ENCODE peak calls at places on chromosomes 11 and 22, in seven cellular contexts. N, F, U, Q, A, Z and X are unnamed samples.

GRCh38 chr11:32817181-32817842 is 12.4 kb upstream of the PRRG4 start:
- DNase-seq in F (no peak), Z (no peak), A (no peak), N (no peak), Q (no peak), U (no peak), X (no peak)

GRCh38 chr11:102204174-102204573 is 93.9 kb downstream of the YAP1 start:
- DNase-seq in U (no peak), F (no peak), N (no peak), Q (no peak), A (no peak), Z (no peak), X (no peak)

GRCh38 chr11:27429740-27430451 is 42.7 kb downstream of the LGR4 start:
- DNase-seq in Q (no peak), N (no peak), Z (no peak), U (no peak), A (peak; percentile 19), F (no peak), X (no peak)

GRCh38 chr11:65055538-65055937 is 2.8 kb downstream of the NAALADL1 start:
- DNase-seq in A (no peak), N (no peak), U (no peak), Q (no peak), F (no peak), Z (no peak), X (no peak)

GRCh38 chr11:3134218-3134621 is 30.9 kb downstream of the OSBPL5 start:
- DNase-seq in Z (no peak), F (no peak), Q (no peak), N (no peak), U (no peak), A (no peak), X (no peak)

GRCh38 chr11:14974021-14974698 is 2.0 kb upstream of the CALCA start:
- DNase-seq in U (no peak), Q (no peak), F (no peak), A (peak; percentile 68), Z (no peak), N (no peak), X (no peak)

GRCh38 chr11:38169286-38169685 is 1571.2 kb upstream of the RAG2 start:
- DNase-seq in U (no peak), A (no peak), Z (no peak), F (no peak), N (no peak), Q (peak; percentile 68), X (no peak)

GRCh38 chr11:121777056-121777455 is 324.3 kb upstream of the SORL1-AS1 start:
- DNase-seq in N (no peak), F (no peak), U (no peak), Z (no peak), Q (no peak), A (no peak), X (no peak)

GRCh38 chr11:68684385-68685356 is at the start of gene GAL:
- DNase-seq in U (no peak), A (peak; percentile 91), F (no peak), Q (no peak), N (no peak), Z (peak; percentile 82), X (peak; percentile 20)

DNA sequence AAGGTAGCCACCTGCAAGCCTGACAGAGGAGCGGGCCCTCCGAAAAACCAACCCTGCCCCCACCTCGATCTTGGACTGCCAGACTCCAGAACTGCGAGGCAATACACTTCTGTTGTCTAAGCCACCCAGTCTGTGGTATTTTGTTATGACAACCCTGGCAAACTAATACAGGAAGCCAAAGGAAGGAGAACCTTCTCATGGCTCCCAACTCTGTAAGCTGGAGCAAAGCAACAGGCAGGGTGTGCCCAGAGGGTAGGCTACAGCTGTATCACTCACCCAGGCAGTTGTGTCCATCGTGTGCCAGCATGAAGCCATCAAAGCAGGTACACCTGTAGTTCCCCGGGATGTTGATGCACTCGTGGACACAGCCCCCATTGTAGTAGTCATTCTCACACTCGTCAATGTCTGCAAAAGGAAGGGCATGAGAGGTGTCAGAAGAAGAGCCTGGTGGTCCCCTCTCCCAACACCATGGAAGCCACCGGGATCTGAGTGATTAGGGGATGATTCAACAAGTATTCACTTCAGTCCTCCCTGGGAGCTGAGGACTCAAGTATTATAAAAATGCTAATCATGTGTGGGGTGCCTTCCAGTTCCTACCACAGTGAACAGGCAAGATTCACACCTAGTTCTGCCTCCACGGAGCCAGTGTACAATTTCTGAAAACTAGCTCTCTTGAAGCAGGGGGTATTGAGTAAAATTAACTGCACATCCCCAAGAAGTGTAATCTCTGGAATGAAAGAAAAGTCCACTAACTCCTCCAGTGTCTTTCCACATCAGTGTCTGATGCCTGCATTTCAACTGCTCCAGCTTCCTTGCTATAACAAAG is 23.3 kb downstream of the SCUBE1 start:
- DNase-seq in Q (no peak), U (no peak), N (no peak), Z (no peak), A (no peak), F (no peak), X (no peak)
- TF ChIP-seq JUND in Q (no peak), U (no peak), N (no peak), Z (no peak), A (no peak), F (no peak), X (no peak)

GRCh38 chr11:46271875-46272815 is 5.3 kb upstream of the CREB3L1 start:
- DNase-seq in Q (no peak), Z (no peak), A (no peak), F (no peak), U (no peak), N (no peak), X (no peak)

GRCh38 chr11:46272816-46273427 is 4.5 kb upstream of the CREB3L1 start:
- DNase-seq in N (no peak), Q (no peak), U (no peak), Z (peak; percentile 35), A (no peak), F (no peak), X (no peak)

GRCh38 chr11:46271407-46271806 is 6.1 kb upstream of the CREB3L1 start:
- DNase-seq in N (no peak), Q (no peak), F (no peak), A (no peak), U (no peak), Z (no peak), X (no peak)

GRCh38 chr11:46267930-46268329 is 9.5 kb upstream of the CREB3L1 start:
- DNase-seq in U (no peak), N (no peak), F (no peak), A (no peak), Z (no peak), Q (no peak), X (no peak)

DNA sequence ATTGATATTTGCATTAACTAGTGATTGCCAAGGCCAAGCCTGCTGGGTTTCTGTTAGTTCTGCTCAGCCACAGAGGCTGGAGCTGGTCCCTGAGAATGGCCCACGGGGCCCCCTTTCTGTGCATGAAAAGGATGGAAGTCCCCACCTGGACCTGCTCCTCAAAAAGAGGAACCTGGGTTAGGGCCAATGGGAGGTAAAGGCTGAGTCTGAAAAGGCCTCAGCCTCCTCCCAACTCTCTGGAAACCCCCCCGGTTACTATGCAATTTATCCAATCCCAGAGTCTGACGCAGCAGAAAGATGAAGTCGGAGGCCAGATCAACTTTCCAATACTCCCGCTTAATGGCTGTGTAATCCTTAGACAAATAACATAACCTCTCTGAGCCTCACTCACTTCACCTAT is 6.8 kb upstream of the CREB3L1 start:
- DNase-seq in A (no peak), Z (no peak), F (no peak), N (no peak), Q (no peak), U (no peak), X (no peak)
- TF ChIP-seq JUND in A (no peak), Z (no peak), F (no peak), N (no peak), Q (no peak), U (no peak), X (no peak)

GRCh38 chr11:57276857-57277505 is 39.9 kb upstream of the APLNR start:
- DNase-seq in N (no peak), A (no peak), F (no peak), Z (no peak), U (no peak), Q (no peak), X (no peak)

GRCh38 chr11:57278721-57279095 is 41.7 kb upstream of the APLNR start:
- DNase-seq in F (no peak), N (no peak), A (no peak), Q (no peak), U (no peak), Z (no peak), X (no peak)

GRCh38 chr11:57276169-57276854 is 39.3 kb upstream of the APLNR start:
- DNase-seq in F (no peak), U (no peak), Z (no peak), Q (no peak), A (no peak), N (no peak), X (no peak)

GRCh38 chr11:57279131-57279530 is 42.1 kb upstream of the APLNR start:
- DNase-seq in Q (no peak), N (no peak), U (no peak), F (no peak), Z (no peak), A (no peak), X (no peak)

DNA sequence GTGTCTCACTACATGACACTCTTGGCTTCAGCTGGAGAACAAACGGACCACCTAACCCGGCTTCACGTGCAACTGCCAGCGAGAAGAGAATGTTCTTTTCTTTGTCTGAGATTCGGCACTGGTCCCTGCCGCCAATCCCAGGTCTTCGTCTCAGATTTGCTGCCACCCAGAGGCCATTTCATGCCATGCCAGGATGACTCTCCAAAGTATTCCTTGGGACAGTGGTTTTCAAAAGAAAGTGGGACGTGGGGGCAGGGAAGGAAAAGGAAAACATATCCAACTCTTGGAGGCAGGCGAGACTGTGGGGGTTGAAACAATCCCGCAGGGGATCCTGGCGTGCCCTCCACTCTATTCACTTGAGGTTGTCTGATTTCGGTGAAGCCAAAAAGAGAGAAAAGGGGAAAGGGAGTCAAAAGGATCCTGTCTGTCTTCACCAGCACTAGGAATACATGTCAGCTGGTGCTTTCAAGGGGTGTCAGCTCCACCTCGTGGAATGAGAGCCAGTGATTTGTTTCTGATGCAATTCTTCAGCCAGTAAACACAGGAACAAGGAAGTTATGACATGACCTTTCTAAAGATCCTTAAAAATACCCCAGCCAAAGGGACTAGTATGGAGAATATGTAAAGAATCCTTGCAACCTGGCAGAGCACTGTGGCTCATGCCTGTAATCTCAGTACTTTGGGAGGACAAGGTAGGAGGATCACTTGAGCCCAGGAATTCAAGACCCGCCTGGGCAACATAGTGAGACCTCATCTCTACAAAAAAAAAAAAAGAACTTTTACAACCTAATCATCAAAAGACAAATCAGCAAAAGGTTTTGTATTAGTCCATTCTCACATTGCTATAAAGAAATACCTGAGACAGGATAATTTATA is 41.0 kb upstream of the APLNR start:
- DNase-seq in F (no peak), Q (peak; percentile 24), U (peak; percentile 43), N (peak; percentile 69), A (peak; percentile 73), Z (peak; percentile 75), X (peak; percentile 93)
- TF ChIP-seq JUND in F (no peak), Q (no peak), U (no peak), N (no peak), A (no peak), Z (peak; percentile 40), X (no peak)

DNA sequence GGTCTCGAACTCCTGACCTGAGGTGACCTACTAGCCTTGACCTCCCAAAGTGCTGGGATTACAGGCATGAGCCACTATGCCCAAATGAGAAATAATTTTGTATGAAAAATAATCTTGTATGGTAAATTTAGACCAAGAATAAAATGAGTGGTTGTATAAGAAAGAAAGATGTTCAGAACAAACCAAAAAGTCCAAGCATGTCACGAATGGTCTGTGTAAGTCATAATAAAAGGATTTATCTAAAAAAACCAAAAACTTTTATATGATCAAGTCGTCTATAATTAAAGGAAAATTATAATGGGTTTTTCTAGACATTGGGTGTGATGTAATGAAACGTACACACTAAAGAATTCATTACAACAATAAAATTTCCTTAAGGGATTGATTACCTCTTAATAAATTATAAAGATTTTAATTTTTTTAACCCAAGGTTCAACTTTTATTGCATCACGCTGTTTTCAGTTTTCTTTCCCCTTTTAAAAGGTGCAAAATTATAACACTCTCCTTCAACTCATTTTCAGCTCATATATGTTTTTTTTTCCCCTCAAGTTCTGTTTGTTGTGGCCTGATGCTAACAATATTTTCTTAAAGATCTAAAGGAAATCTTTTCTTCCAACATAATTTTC is 8.9 kb upstream of the AQP11 start:
- DNase-seq in Z (no peak), N (no peak), Q (no peak), A (no peak), U (no peak), F (no peak), X (no peak)
- TF ChIP-seq JUND in Z (no peak), N (no peak), Q (no peak), A (no peak), U (no peak), F (no peak), X (no peak)